ENCODE peak calls at places on chromosomes 5 and 9, in eight cellular contexts. C is PC-3, O is H9, B is kidney, Z is pancreas, F is mammary epithelial cell, E is heart left ventricle, I is GM12878. D is an unnamed sample.
A peak's percentile ranks its signal among the peaks of the same experiment; 100 is the strongest.

GRCh38 chr5:66952153-66952552 is 244.4 kb downstream of the CD180 start:
- DNase-seq in C (no peak), O (no peak), B (no peak), Z (no peak), F (no peak), E (no peak), I (no peak), D (no peak)

GRCh38 chr5:119076080-119076479 is 5.2 kb downstream of the DMXL1 start:
- DNase-seq in C (no peak), O (no peak), B (no peak), Z (no peak), F (no peak), E (no peak), I (no peak), D (no peak)

GRCh38 chr5:101424530-101425175 is 521.6 kb upstream of the ST8SIA4 start:
- DNase-seq in C (peak; percentile 18), O (no peak), B (no peak), Z (no peak), F (peak; percentile 58), E (no peak), I (no peak), D (no peak)

GRCh38 chr9:111050819-111051218 is 12.5 kb upstream of the LPAR1 start:
- DNase-seq in C (no peak), O (no peak), B (no peak), Z (no peak), F (no peak), E (no peak), I (no peak), D (no peak)

GRCh38 chr9:75803130-75803529 is 87.3 kb upstream of the PCSK5 start:
- DNase-seq in C (no peak), O (no peak), B (no peak), Z (no peak), F (peak; percentile 8), E (no peak), I (no peak), D (no peak)

GRCh38 chr9:71924576-71924975 is 13.1 kb downstream of the C9orf85 start:
- DNase-seq in C (peak; percentile 28), O (no peak), B (no peak), Z (no peak), F (no peak), E (no peak), I (no peak), D (no peak)

GRCh38 chr5:218457-219289 is 553 bp downstream of the SDHA start:
- DNase-seq in C (peak; percentile 32), O (no peak), B (peak; percentile 86), Z (peak; percentile 66), F (peak; percentile 28), E (peak; percentile 46), I (no peak), D (no peak)

GRCh38 chr5:78527054-78527884 is 121.3 kb downstream of the LHFPL2 start:
- DNase-seq in C (peak; percentile 52), O (peak; percentile 53), B (peak; percentile 48), Z (peak; percentile 50), F (peak; percentile 89), E (peak; percentile 79), I (no peak), D (no peak)

GRCh38 chr9:91298304-91298703 is 63.4 kb downstream of the AUH start:
- DNase-seq in C (no peak), O (no peak), B (no peak), Z (no peak), F (peak; percentile 78), E (no peak), I (no peak), D (no peak)

GRCh38 chr5:149282027-149282965 is 10.6 kb downstream of the AFAP1L1 start:
- DNase-seq in C (no peak), O (no peak), B (no peak), Z (no peak), F (no peak), E (peak; percentile 53), I (no peak), D (no peak)

GRCh38 chr9:133609311-133610098 is at the start of gene FAM163B:
- DNase-seq in C (no peak), O (peak; percentile 72), B (peak; percentile 82), Z (peak; percentile 58), F (peak; percentile 9), E (peak; percentile 53), I (no peak), D (peak; percentile 20)

GRCh38 chr9:122498883-122499288 is 11.7 kb upstream of the OR1J2 start:
- DNase-seq in C (peak; percentile 66), O (peak; percentile 80), B (no peak), Z (no peak), F (peak; percentile 86), E (no peak), I (no peak), D (no peak)

GRCh38 chr5:14400085-14400484 is 181.5 kb upstream of the OTULINL start:
- DNase-seq in C (peak; percentile 51), O (no peak), B (no peak), Z (no peak), F (no peak), E (no peak), I (no peak), D (no peak)

GRCh38 chr5:158414333-158414762 is 555.4 kb upstream of the CLINT1 start:
- DNase-seq in C (no peak), O (no peak), B (no peak), Z (no peak), F (no peak), E (no peak), I (no peak), D (no peak)
- H3K9me3 ChIP-seq in C (no peaks in the 10 kb centered on the region), O (no peaks in the 10 kb centered on the region), B (no peaks in the 10 kb centered on the region), Z (no peaks in the 10 kb centered on the region), F (no peaks in the 10 kb centered on the region), E (no peaks in the 10 kb centered on the region), I (no peaks in the 10 kb centered on the region), D (no peaks in the 10 kb centered on the region)

DNA sequence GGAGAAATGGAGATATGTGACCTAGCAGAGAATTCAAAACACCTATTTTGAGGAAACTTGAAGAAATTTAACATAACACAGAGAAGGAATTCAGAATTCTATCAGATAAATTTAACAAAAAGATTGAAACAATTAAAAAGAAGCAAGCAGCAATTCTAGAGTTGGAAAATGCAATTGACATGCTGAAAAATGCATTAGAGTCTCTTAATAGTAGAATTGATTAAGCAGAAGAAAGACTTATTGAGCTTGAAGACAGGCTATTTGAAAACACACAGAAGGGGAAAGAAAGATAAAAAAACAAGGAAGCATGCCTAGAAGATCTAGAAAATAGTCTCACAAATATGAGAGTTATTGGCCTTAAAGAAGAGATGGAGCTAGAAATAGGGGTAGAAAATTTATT is 87.8 kb upstream of the SLC1A1 start:
- DNase-seq in C (no peak), O (no peak), B (no peak), Z (no peak), F (no peak), E (no peak), I (no peak), D (no peak)
- H3K9me3 ChIP-seq in C (no peaks in the 10 kb centered on the region), O (no peaks in the 10 kb centered on the region), B (peaks cover 9% of the 10 kb centered on the region), Z (no peaks in the 10 kb centered on the region), F (no peaks in the 10 kb centered on the region), E (no peaks in the 10 kb centered on the region), I (peaks cover 5% of the 10 kb centered on the region), D (no peaks in the 10 kb centered on the region)

DNA sequence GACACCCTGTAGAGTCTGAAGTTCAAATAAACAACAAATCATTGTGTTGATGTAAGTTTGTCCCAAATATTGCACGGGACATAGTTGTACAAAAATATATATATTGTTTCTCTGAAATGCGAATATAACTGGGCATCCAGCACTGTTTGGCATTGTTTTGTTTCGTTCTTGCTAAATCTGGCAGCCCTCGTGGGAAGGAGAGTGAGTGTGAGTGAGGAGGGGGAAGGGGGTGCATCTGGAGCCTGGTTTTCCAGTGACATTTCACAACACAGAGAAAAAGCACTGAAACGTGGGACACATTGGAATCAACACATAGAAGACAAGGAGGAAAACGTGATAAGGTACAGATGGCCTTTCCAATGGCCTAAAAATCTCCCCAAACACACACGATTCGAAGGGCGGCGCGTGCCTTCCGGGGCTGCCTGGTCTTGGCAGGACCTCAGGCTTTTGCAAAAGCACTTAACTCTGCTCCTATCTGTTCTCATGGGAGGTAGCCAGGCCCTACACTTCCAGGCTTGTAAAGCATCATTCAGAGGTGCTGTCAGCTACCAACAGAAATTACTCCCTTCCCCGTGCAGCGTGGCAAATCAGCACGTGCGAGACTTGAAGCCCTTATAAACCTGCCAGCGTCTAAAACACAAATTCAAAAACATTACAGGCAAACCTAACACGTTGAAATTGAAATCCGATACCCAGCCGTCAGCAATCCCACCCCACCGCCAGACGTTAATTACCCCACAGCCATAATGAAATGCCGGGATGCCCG is 129.4 kb downstream of the OLFM1 start:
- DNase-seq in C (no peak), O (peak; percentile 28), B (peak; percentile 39), Z (no peak), F (no peak), E (no peak), I (no peak), D (no peak)
- H3K9me3 ChIP-seq in C (no peaks in the 10 kb centered on the region), O (no peaks in the 10 kb centered on the region), B (no peaks in the 10 kb centered on the region), Z (no peaks in the 10 kb centered on the region), F (peaks cover 46% of the 10 kb centered on the region), E (no peaks in the 10 kb centered on the region), I (no peaks in the 10 kb centered on the region), D (no peaks in the 10 kb centered on the region)

GRCh38 chr9:2780846-2781245 is 63.0 kb downstream of the PUM3 start:
- DNase-seq in C (no peak), O (no peak), B (no peak), Z (no peak), F (no peak), E (no peak), I (no peak), D (no peak)
- H3K9me3 ChIP-seq in C (no peaks in the 10 kb centered on the region), O (peaks cover 10% of the 10 kb centered on the region), B (peaks cover 4% of the 10 kb centered on the region), Z (no peaks in the 10 kb centered on the region), F (no peaks in the 10 kb centered on the region), E (no peaks in the 10 kb centered on the region), I (peaks cover 13% of the 10 kb centered on the region), D (no peaks in the 10 kb centered on the region)

D was measured in T-helper 17 cell.